ENCODE peak calls at places on chromosomes 13 and 19, in six cellular contexts. J is transverse colon, F is ovary, M is sigmoid colon, P is GM23338, B is H1. T is an unnamed sample.

GRCh38 chr13:102642475-102642874 is 45.7 kb downstream of the TPP2 start:
- DNase-seq in J (peak; percentile 61), F (no peak), M (peak; percentile 77), P (no peak), B (no peak), T (peak; percentile 56)

GRCh38 chr19:18675779-18676178 is 7.7 kb upstream of the CRTC1 start:
- DNase-seq in J (no peak), F (no peak), M (no peak), P (peak; percentile 84), B (no peak), T (no peak)

GRCh38 chr19:45800009-45800553 is 7.4 kb upstream of the DMWD start:
- DNase-seq in J (no peak), F (no peak), M (no peak), P (no peak), B (no peak), T (no peak)

GRCh38 chr13:21025539-21025938 is 35.8 kb downstream of the LATS2 start:
- DNase-seq in J (no peak), F (no peak), M (no peak), P (no peak), B (no peak), T (no peak)

GRCh38 chr13:76803831-76804230 is 82.4 kb downstream of the KCTD12 start:
- DNase-seq in J (no peak), F (no peak), M (no peak), P (no peak), B (no peak), T (no peak)

GRCh38 chr13:59513686-59514085 is 650.0 kb downstream of the DIAPH3 start:
- DNase-seq in J (no peak), F (no peak), M (no peak), P (no peak), B (no peak), T (no peak)

GRCh38 chr19:23002690-23003422 is at the start of gene ZNF728:
- DNase-seq in J (peak; percentile 25), F (peak; percentile 66), M (peak; percentile 91), P (no peak), B (no peak), T (peak; percentile 46)

GRCh38 chr19:17125728-17126677 is 50.4 kb downstream of the MYO9B start:
- DNase-seq in J (peak; percentile 68), F (no peak), M (peak; percentile 80), P (peak; percentile 41), B (no peak), T (no peak)

GRCh38 chr13:64505511-64505910 is 2724.6 kb downstream of the PCDH9 start:
- DNase-seq in J (no peak), F (no peak), M (no peak), P (no peak), B (no peak), T (no peak)

GRCh38 chr13:36981156-36981743 is 17.9 kb downstream of the ALG5 start:
- DNase-seq in J (no peak), F (no peak), M (no peak), P (peak; percentile 56), B (no peak), T (no peak)

GRCh38 chr13:111049791-111050538 is 65.1 kb upstream of the ARHGEF7 start:
- DNase-seq in J (no peak), F (peak; percentile 39), M (no peak), P (peak; percentile 66), B (no peak), T (peak; percentile 49)

GRCh38 chr13:51737609-51738008 is 66.4 kb downstream of the DHRS12 start:
- DNase-seq in J (no peak), F (no peak), M (no peak), P (no peak), B (no peak), T (no peak)

GRCh38 chr19:7848779-7849457 is 18.9 kb downstream of the EVI5L start:
- DNase-seq in J (peak; percentile 6), F (no peak), M (no peak), P (no peak), B (no peak), T (no peak)

GRCh38 chr13:73740681-73741080 is 393.5 kb downstream of the KLF12 start:
- DNase-seq in J (no peak), F (no peak), M (no peak), P (no peak), B (no peak), T (no peak)

GRCh38 chr19:45451181-45451849 is 16.5 kb upstream of the FOSB start:
- DNase-seq in J (peak; percentile 54), F (peak; percentile 74), M (peak; percentile 83), P (peak; percentile 53), B (no peak), T (no peak)

GRCh38 chr13:28753208-28753892 is 34.6 kb upstream of the SLC46A3 start:
- DNase-seq in J (peak; percentile 55), F (no peak), M (peak; percentile 76), P (peak; percentile 86), B (no peak), T (peak; percentile 54)

GRCh38 chr13:35630551-35631275 is 154.2 kb upstream of the MAB21L1 start:
- DNase-seq in J (no peak), F (no peak), M (no peak), P (peak; percentile 94), B (no peak), T (no peak)

GRCh38 chr19:38036707-38037106 is 129.7 kb downstream of the SIPA1L3 start:
- DNase-seq in J (no peak), F (no peak), M (no peak), P (no peak), B (no peak), T (no peak)

GRCh38 chr13:44854264-44855060 is 134.8 kb downstream of the NUFIP1 start:
- DNase-seq in J (peak; percentile 61), F (no peak), M (no peak), P (no peak), B (no peak), T (no peak)

GRCh38 chr13:40812102-40812501 is 22.7 kb downstream of the SLC25A15 start:
- DNase-seq in J (no peak), F (no peak), M (no peak), P (no peak), B (no peak), T (no peak)

GRCh38 chr13:30222253-30222652 is 85.1 kb downstream of the KATNAL1 start:
- DNase-seq in J (no peak), F (no peak), M (no peak), P (no peak), B (no peak), T (no peak)

GRCh38 chr19:5314012-5314906 is 26.4 kb downstream of the PTPRS start:
- DNase-seq in J (no peak), F (no peak), M (no peak), P (no peak), B (no peak), T (no peak)

DNA sequence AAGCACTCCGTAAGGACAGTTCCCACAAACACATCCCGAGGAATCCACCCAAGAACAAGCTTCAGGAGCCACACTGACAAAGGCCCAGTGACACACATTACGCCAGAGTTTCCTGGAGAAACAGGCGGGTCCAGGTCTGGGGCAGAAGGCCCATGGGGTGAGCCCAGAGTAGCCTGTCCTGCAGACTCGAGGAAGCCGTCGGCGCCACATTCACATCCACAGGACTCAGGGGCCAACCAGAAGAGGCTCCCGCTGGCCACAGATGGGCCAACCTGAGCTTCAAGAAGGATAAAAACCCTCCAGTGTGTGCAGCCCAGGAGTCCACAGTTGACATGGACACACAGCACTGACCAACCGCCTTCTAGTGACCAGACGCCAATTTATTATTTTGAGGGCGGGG is 31.3 kb downstream of the GRTP1 start:
- DNase-seq in J (no peak), F (no peak), M (no peak), P (no peak), B (no peak), T (no peak)
- H3K36me3 ChIP-seq in J (no peaks in the 10 kb centered on the region), F (no peaks in the 10 kb centered on the region), M (no peaks in the 10 kb centered on the region), P (no peaks in the 10 kb centered on the region), B (peaks cover 14% of the 10 kb centered on the region), T (no peaks in the 10 kb centered on the region)

GRCh38 chr19:999379-999719 is 870 bp upstream of the GRIN3B start:
- DNase-seq in J (no peak), F (no peak), M (no peak), P (no peak), B (no peak), T (no peak)
- H3K36me3 ChIP-seq in J (no peaks in the 10 kb centered on the region), F (no peaks in the 10 kb centered on the region), M (peaks cover 1% of the 10 kb centered on the region), P (no peaks in the 10 kb centered on the region), B (no peaks in the 10 kb centered on the region), T (no peaks in the 10 kb centered on the region)

GRCh38 chr19:32480321-32480720 is 74.8 kb downstream of the DPY19L3 start:
- DNase-seq in J (no peak), F (no peak), M (no peak), P (no peak), B (no peak), T (no peak)
- H3K36me3 ChIP-seq in J (no peaks in the 10 kb centered on the region), F (no peaks in the 10 kb centered on the region), M (peaks cover 18% of the 10 kb centered on the region), P (peaks cover 42% of the 10 kb centered on the region), B (peaks cover 60% of the 10 kb centered on the region), T (peaks cover 21% of the 10 kb centered on the region)

GRCh38 chr19:43664008-43664407 is 6.0 kb downstream of the PLAUR start:
- DNase-seq in J (no peak), F (no peak), M (no peak), P (no peak), B (no peak), T (no peak)
- H3K36me3 ChIP-seq in J (no peaks in the 10 kb centered on the region), F (no peaks in the 10 kb centered on the region), M (no peaks in the 10 kb centered on the region), P (no peaks in the 10 kb centered on the region), B (peaks cover 17% of the 10 kb centered on the region), T (no peaks in the 10 kb centered on the region)

DNA sequence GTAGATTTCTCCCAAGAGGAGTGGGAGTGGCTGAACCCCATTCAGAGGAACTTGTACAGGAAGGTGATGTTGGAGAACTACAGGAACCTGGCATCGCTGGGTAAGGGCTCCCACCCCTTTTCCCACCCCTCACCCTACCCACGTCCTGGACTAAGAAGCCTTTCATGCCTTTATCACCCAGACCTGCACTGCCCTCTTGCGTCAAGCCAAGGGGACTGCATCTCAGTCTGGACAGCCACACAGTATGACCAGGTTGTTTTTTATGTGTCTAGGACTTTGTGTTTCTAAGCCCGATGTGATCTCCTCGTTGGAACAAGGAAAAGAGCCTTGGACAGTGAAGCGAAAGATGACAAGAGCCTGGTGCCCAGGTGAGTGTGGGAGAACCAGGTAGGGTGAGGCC is 8.8 kb downstream of the ZFP28 start:
- DNase-seq in J (no peak), F (no peak), M (no peak), P (peak; percentile 77), B (no peak), T (no peak)
- H3K36me3 ChIP-seq in J (no peaks in the 10 kb centered on the region), F (peaks cover 15% of the 10 kb centered on the region), M (peaks cover 55% of the 10 kb centered on the region), P (peaks cover 7% of the 10 kb centered on the region), B (peaks cover 25% of the 10 kb centered on the region), T (peaks cover 36% of the 10 kb centered on the region)

DNA sequence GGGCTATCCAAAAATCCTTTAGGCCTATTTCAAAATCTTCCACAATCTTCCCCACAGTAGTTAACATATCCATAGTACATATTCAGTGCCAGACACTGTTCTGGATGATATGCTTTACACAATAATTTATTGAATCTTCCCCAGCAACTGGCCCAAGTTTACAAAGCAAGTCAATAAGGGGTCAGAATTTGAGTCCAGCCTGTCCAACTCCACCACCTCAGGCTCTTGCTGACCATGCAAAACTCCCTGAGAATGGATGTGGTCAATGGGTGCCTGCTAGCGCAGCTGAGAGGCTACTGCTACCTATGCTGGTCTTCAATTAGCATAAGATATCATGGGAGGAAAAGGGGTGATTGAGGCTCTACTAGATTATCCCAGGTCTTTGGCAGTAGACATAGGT is 529.6 kb downstream of the FGF9 start:
- DNase-seq in J (no peak), F (no peak), M (no peak), P (no peak), B (no peak), T (no peak)
- H3K36me3 ChIP-seq in J (no peaks in the 10 kb centered on the region), F (no peaks in the 10 kb centered on the region), M (no peaks in the 10 kb centered on the region), P (no peaks in the 10 kb centered on the region), B (no peaks in the 10 kb centered on the region), T (no peaks in the 10 kb centered on the region)

GRCh38 chr13:50015750-50016149 is 506 bp downstream of the KCNRG start:
- DNase-seq in J (no peak), F (no peak), M (no peak), P (peak; percentile 29), B (no peak), T (no peak)
- H3K36me3 ChIP-seq in J (no peaks in the 10 kb centered on the region), F (no peaks in the 10 kb centered on the region), M (peaks cover 25% of the 10 kb centered on the region), P (no peaks in the 10 kb centered on the region), B (peaks cover 25% of the 10 kb centered on the region), T (peaks cover 24% of the 10 kb centered on the region)